ENCODE peak calls at places on chromosomes 13 and 19, in seven cellular contexts. R is fibroblast of mammary gland, X is tibial nerve, O is AG04450, U is fibroblast of villous mesenchyme, F is omental fat pad, Q is mesothelial cell of epicardium. T is an unnamed sample.

GRCh38 chr13:100797921-100798320 is 123.3 kb upstream of the TMTC4 start:
- DNase-seq in U (no peak), F (no peak), Q (no peak), X (no peak), R (no peak), O (no peak), T (no peak)

GRCh38 chr13:30120133-30120822 is 187.1 kb downstream of the KATNAL1 start:
- DNase-seq in Q (no peak), R (no peak), F (no peak), X (no peak), O (no peak), U (no peak), T (no peak)

GRCh38 chr19:44905437-44906160 is at the start of gene APOE:
- DNase-seq in Q (peak), U (peak), X (no peak), R (no peak), F (no peak), O (no peak), T (no peak)

GRCh38 chr13:99894835-99895427 is 76.6 kb downstream of the ZIC5 start:
- DNase-seq in R (no peak), U (no peak), X (no peak), Q (no peak), O (no peak), F (no peak), T (no peak)

GRCh38 chr19:17404015-17404414 is 1.4 kb downstream of the BST2 start:
- DNase-seq in Q (no peak), O (no peak), R (no peak), U (no peak), X (no peak), F (no peak), T (no peak)

GRCh38 chr19:1063030-1063908 is 3.7 kb upstream of the ARHGAP45 start:
- DNase-seq in O (no peak), F (no peak), X (no peak), Q (no peak), U (peak), R (peak), T (no peak)

GRCh38 chr13:44191504-44192171 is 182.0 kb upstream of the SERP2 start:
- DNase-seq in U (peak), O (no peak), Q (no peak), F (no peak), R (peak), X (peak), T (peak)

GRCh38 chr13:37129867-37130266 is 24.4 kb upstream of the CSNK1A1L start:
- DNase-seq in U (no peak), O (no peak), X (no peak), R (no peak), Q (no peak), F (no peak), T (no peak)

GRCh38 chr13:99981115-99982020 is at the start of gene ZIC2:
- DNase-seq in R (peak), O (no peak), X (no peak), U (peak), F (no peak), Q (peak), T (no peak)

GRCh38 chr13:38473305-38473704 is 123.7 kb downstream of the UFM1 start:
- DNase-seq in F (no peak), X (no peak), U (no peak), O (no peak), Q (no peak), R (no peak), T (no peak)
- TF ChIP-seq CTCF in F (no peak), X (no peak), U (no peak), O (no peak), Q (no peak), R (no peak), T (no peak)

GRCh38 chr13:98869408-98870090 is 108.3 kb downstream of the DOCK9 start:
- DNase-seq in R (peak), U (no peak), O (no peak), Q (no peak), F (no peak), X (no peak), T (no peak)
- TF ChIP-seq CTCF in R (peak), U (peak), O (peak), Q (no peak), F (no peak), X (no peak), T (peak)

GRCh38 chr19:55529636-55530230 is 7.2 kb downstream of the SBK2 start:
- DNase-seq in R (no peak), F (no peak), O (no peak), U (no peak), X (no peak), Q (no peak), T (no peak)

GRCh38 chr19:55527197-55528029 is 9.5 kb downstream of the SBK2 start:
- DNase-seq in O (no peak), Q (no peak), X (no peak), F (no peak), R (no peak), U (no peak), T (no peak)

GRCh38 chr19:55526216-55527196 is 10.4 kb downstream of the SBK2 start:
- DNase-seq in U (peak), Q (no peak), O (no peak), R (peak), X (no peak), F (no peak), T (peak)

GRCh38 chr19:55525289-55526101 is 11.4 kb downstream of the SBK2 start:
- DNase-seq in R (no peak), Q (no peak), O (no peak), X (no peak), U (no peak), F (no peak), T (no peak)

DNA sequence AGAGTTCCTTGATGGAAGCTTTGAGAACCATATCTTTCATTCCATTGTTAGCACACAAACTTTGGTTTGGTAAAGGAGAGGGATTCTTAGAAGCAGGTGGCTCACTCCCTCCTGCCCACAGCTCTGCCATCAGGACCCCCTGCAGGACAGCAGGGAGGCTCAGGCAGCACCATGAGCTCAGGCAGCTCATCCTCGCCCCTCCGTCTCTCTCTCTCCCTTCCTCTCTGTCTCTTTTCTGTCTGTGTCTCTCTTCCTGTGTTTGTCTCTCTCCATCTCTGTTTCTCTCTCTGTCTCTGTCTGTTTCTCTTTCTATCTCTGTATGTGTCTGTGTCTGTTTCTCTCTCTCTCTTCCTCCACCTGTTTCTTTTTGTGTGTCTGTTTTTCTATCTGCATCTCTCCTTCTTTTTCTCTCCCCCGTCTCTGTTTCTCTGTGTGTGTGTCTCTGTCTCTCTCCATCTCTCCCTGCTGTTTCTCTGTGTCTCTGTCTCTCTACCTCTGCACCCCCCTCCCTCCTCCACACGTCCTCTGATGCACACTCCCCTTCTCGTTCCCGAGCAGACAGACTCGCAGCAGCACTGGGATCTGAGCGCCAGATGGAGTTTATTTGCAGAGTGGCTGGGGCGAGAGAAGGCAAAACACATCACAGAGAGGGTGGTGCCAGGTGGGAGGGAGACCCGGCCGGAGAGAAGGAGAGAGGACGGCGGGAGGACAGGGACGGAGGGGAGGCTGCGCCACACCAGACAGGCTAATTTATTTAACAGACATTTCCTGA is 8.7 kb downstream of the SBK2 start:
- DNase-seq in O (no peak), X (no peak), F (no peak), Q (no peak), U (peak), R (no peak), T (peak)
- TF ChIP-seq CTCF in O (no peak), X (no peak), F (no peak), Q (no peak), U (no peak), R (no peak), T (peak)

GRCh38 chr19:3179739-3180293 is 1.2 kb downstream of the S1PR4 start:
- DNase-seq in R (no peak), X (no peak), U (no peak), Q (no peak), F (no peak), O (no peak), T (no peak)

GRCh38 chr19:3176715-3177501 is 1.7 kb upstream of the S1PR4 start:
- DNase-seq in O (no peak), X (no peak), R (peak), F (no peak), Q (no peak), U (peak), T (peak)

GRCh38 chr19:3175761-3176714 is 2.5 kb upstream of the S1PR4 start:
- DNase-seq in U (peak), R (peak), F (no peak), Q (no peak), O (no peak), X (peak), T (peak)

GRCh38 chr19:3178973-3179738 is 587 bp downstream of the S1PR4 start:
- DNase-seq in U (no peak), F (no peak), R (no peak), X (no peak), Q (no peak), O (no peak), T (no peak)

GRCh38 chr19:3178377-3178972 is at the start of gene S1PR4:
- DNase-seq in F (no peak), Q (no peak), U (no peak), R (no peak), O (no peak), X (no peak), T (no peak)
- TF ChIP-seq CTCF in F (no peak), Q (no peak), U (no peak), R (no peak), O (no peak), X (no peak), T (no peak)

GRCh38 chr19:45913874-45914830 is at the start of gene NANOS2:
- DNase-seq in U (no peak), F (no peak), O (no peak), R (no peak), Q (no peak), X (no peak), T (no peak)
- TF ChIP-seq CTCF in U (no peak), F (no peak), O (no peak), R (peak), Q (no peak), X (no peak), T (no peak)

GRCh38 chr19:53015159-53015558 is 1.4 kb downstream of the ERVV-1 start:
- DNase-seq in R (no peak), U (no peak), F (no peak), X (no peak), Q (no peak), O (no peak), T (no peak)
- TF ChIP-seq CTCF in R (no peak), U (no peak), F (no peak), X (no peak), Q (no peak), O (no peak), T (no peak)

DNA sequence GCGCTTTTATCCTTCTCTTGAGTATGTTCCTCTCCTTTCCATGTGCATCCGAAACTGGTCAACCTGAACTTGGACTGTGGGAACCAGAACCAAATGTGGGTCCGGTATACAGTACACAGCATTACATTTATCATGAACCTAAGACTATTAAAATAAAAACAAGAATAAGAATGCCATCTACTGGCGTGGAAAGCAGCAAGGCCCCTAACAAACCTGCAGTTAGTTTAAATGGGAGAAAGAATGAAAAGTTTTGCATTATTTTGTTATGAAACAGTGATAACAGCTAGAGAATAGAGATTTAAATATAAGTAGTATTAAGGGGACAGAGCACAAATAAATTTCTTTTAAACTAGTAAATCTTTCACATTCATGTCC is 159.5 kb downstream of the RBM26 start:
- DNase-seq in U (no peak), R (no peak), F (no peak), O (no peak), X (no peak), Q (no peak), T (no peak)
- TF ChIP-seq CTCF in U (no peak), R (no peak), F (no peak), O (no peak), X (no peak), Q (no peak), T (no peak)

T was measured in AG10803.